ENCODE peak calls at places on chromosomes 2 and 18, in seven cellular contexts. F is GM12892, B is esophagus squamous epithelium, C is heart left ventricle, D is A549, Z is body of pancreas, H is ovary. L is an unnamed sample.

GRCh38 chr18:44592639-44593038 is 88.0 kb upstream of the SETBP1 start:
- DNase-seq in F (no peak), B (no peak), C (peak; percentile 30), D (no peak), Z (no peak), H (no peak), L (no peak)

GRCh38 chr2:239025081-239025801 is 177.4 kb downstream of the TWIST2 start:
- DNase-seq in F (no peak), B (no peak), C (no peak), D (no peak), Z (no peak), H (peak; percentile 37), L (no peak)

GRCh38 chr2:28393115-28393836 is 618 bp downstream of the FOSL2 start:
- DNase-seq in F (peak; percentile 41), B (no peak), C (peak; percentile 78), D (peak; percentile 63), Z (peak; percentile 72), H (peak; percentile 81), L (peak; percentile 48)

GRCh38 chr18:75350440-75350839 is 77.1 kb downstream of the SMIM21 start:
- DNase-seq in F (no peak), B (no peak), C (no peak), D (no peak), Z (no peak), H (no peak), L (no peak)

GRCh38 chr2:69103495-69103894 is 90.5 kb downstream of the ANTXR1 start:
- DNase-seq in F (no peak), B (no peak), C (no peak), D (no peak), Z (no peak), H (no peak), L (no peak)

GRCh38 chr18:27860701-27861107 is 316.2 kb downstream of the CDH2 start:
- DNase-seq in F (no peak), B (no peak), C (peak; percentile 45), D (no peak), Z (no peak), H (no peak), L (no peak)

GRCh38 chr2:118016911-118017310 is 3.0 kb upstream of the CCDC93 start:
- DNase-seq in F (no peak), B (no peak), C (no peak), D (no peak), Z (no peak), H (no peak), L (no peak)

GRCh38 chr2:55109219-55109891 is 59.1 kb upstream of the RTN4 start:
- DNase-seq in F (no peak), B (no peak), C (no peak), D (peak; percentile 91), Z (peak; percentile 69), H (no peak), L (no peak)

GRCh38 chr18:50203801-50204604 is 9.1 kb upstream of the MYO5B start:
- DNase-seq in F (no peak), B (no peak), C (no peak), D (peak; percentile 28), Z (peak; percentile 70), H (no peak), L (peak; percentile 42)

GRCh38 chr2:34822616-34823015 is 1223.5 kb upstream of the FAM98A start:
- DNase-seq in F (no peak), B (no peak), C (no peak), D (no peak), Z (no peak), H (no peak), L (no peak)

GRCh38 chr2:34831096-34831495 is 1232.0 kb upstream of the FAM98A start:
- DNase-seq in F (no peak), B (no peak), C (no peak), D (no peak), Z (no peak), H (no peak), L (no peak)

GRCh38 chr2:34828481-34828880 is 1229.4 kb upstream of the FAM98A start:
- DNase-seq in F (no peak), B (no peak), C (no peak), D (no peak), Z (no peak), H (no peak), L (no peak)

GRCh38 chr2:34825671-34826070 is 1226.6 kb upstream of the FAM98A start:
- DNase-seq in F (no peak), B (no peak), C (no peak), D (no peak), Z (no peak), H (no peak), L (no peak)
- TF ChIP-seq POLR2A in F (no peak), B (no peak), C (no peak), D (no peak), Z (no peak), H (no peak), L (no peak)

DNA sequence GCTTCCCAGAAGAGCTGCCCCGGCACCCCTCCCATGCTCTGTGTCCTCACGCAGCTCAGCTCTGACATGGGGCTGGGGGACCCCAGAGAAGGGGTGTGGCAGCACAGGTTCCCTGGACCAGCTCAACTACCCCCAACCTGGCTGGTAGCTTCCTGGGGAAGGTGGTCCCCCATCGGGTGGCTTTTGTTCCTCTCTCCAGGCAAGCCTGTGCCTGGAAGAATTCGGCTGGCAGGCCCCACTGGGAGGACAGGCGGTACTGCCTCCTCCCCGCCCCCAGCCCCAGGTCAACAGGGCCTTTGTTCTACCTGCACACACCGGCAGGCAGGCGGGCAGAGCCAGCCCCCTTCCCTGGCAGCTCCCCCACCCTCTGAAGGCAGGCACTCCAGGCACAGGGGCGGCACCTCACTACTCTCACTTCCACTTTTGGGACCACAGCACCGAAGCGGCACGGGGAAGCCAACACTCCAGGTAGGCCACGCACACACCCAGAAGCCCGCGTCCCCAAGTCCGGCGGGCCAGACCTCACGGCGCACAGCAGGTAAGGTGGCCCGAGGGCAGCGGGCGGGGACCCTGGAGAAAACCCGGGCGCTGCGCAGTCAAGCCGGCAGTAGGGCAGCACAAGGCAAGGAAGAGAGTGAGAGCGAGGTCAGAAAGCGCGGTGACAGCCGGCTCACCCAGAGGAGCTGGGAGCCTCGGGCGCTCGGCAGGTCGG is 1.3 kb downstream of the HS6ST1 start:
- DNase-seq in F (peak; percentile 75), B (no peak), C (no peak), D (no peak), Z (peak; percentile 57), H (peak; percentile 55), L (no peak)
- TF ChIP-seq POLR2A in F (no peak), B (no peak), C (no peak), D (no peak), Z (no peak), H (no peak), L (no peak)

DNA sequence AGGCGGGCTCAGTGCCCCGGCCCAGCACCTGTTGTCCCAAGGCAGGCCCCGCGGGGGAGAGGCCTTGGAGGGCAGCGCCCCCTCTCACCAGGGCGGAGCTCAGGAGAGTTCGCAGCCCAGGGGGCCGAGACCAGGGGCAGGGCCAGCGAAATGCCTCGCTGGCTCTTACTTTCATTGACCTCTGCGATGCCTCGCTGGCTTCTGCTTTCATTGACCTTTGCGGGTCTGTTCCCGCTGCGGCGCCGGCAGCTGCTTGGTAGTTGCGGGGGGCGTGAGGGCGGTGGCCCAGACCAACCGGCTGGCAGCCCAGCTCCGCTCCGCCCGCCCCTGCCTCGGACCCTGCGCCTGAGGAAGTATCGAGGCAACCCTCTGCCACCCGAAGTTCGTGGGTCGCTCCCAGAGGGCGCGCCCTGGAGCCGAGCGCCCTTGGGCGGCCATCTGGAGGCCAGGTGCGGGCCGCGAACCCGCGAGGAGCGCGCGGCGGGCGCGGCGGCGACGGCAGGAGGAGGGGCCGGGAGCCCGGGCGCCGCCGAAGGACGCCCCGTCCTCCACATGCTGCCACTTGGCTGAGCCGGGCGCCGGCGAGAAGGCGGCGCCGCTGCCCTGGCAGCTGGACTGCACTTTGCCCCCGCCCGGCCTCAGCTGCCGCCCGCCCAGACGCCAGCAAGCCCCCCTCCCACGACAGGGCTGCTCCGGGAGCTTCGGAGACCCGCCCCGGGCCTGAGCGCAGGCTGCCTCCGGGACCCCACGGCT is 118.0 kb upstream of the MSTN start:
- DNase-seq in F (peak; percentile 63), B (no peak), C (peak; percentile 83), D (peak; percentile 73), Z (peak; percentile 85), H (peak; percentile 59), L (peak; percentile 15)
- TF ChIP-seq POLR2A in F (peak; percentile 29), B (no peak), C (peak; percentile 37), D (no peak), Z (peak; percentile 64), H (no peak), L (no peak)

GRCh38 chr2:27018142-27018541 is 14.6 kb upstream of the TMEM214 start:
- DNase-seq in F (no peak), B (no peak), C (peak; percentile 37), D (no peak), Z (no peak), H (no peak), L (no peak)
- TF ChIP-seq POLR2A in F (no peak), B (no peak), C (no peak), D (no peak), Z (no peak), H (no peak), L (no peak)

GRCh38 chr2:109613922-109614714 is at the start of the genes SEPTIN10 and SOWAHC:
- DNase-seq in F (peak; percentile 63), B (peak; percentile 49), C (peak; percentile 98), D (peak; percentile 99), Z (peak; percentile 94), H (peak; percentile 98), L (peak; percentile 94)
- TF ChIP-seq POLR2A in F (no peak), B (peak; percentile 97), C (peak; percentile 95), D (peak; percentile 89), Z (peak; percentile 95), H (peak; percentile 84), L (peak; percentile 72)

L was measured in tibial nerve.